ENCODE peak calls at places on chromosomes 3 and 15, in seven cellular contexts. V is non-pigmented ciliary epithelial cell, N is iris pigment epithelial cell, X is PC-9, U is immature natural killer cell, O is foreskin fibroblast, Q is HEK293T. K is an unnamed sample.

GRCh38 chr3:171156455-171157005 is 130.0 kb upstream of the SLC2A2 start:
- DNase-seq in V (no peak), N (peak; percentile 52), X (peak; percentile 84), U (no peak), O (no peak), Q (no peak), K (no peak)

GRCh38 chr15:54354341-54354740 is 376.1 kb downstream of the UNC13C start:
- DNase-seq in V (no peak), N (no peak), X (no peak), U (no peak), O (no peak), Q (no peak), K (no peak)

GRCh38 chr3:128967748-128968147 is 26.1 kb downstream of the CFAP92 start:
- DNase-seq in V (no peak), N (no peak), X (no peak), U (no peak), O (no peak), Q (no peak), K (no peak)

GRCh38 chr3:179321585-179322322 is 1.1 kb upstream of the ZNF639 start:
- DNase-seq in V (no peak), N (peak; percentile 64), X (peak; percentile 32), U (no peak), O (peak; percentile 84), Q (peak; percentile 11), K (no peak)

GRCh38 chr15:47514251-47514652 is 203.1 kb upstream of the SEMA6D start:
- DNase-seq in V (peak; percentile 35), N (peak; percentile 72), X (no peak), U (no peak), O (peak; percentile 73), Q (no peak), K (no peak)

GRCh38 chr3:47001731-47002489 is 22.4 kb downstream of the NBEAL2 start:
- DNase-seq in V (no peak), N (no peak), X (no peak), U (no peak), O (no peak), Q (no peak), K (no peak)

GRCh38 chr3:61425356-61425755 is 136.0 kb upstream of the PTPRG start:
- DNase-seq in V (no peak), N (peak; percentile 3), X (no peak), U (no peak), O (no peak), Q (no peak), K (no peak)

GRCh38 chr3:159126261-159127020 is 324.6 kb downstream of the MFSD1 start:
- DNase-seq in V (peak; percentile 30), N (peak; percentile 73), X (no peak), U (no peak), O (peak; percentile 54), Q (no peak), K (no peak)

GRCh38 chr15:65646486-65646885 is 24.7 kb downstream of the SLC24A1 start:
- DNase-seq in V (peak; percentile 20), N (peak; percentile 71), X (no peak), U (no peak), O (peak; percentile 72), Q (no peak), K (no peak)

GRCh38 chr15:71792521-71792920 is 17.8 kb upstream of the NR2E3 start:
- DNase-seq in V (no peak), N (peak; percentile 59), X (peak; percentile 48), U (no peak), O (peak; percentile 87), Q (no peak), K (no peak)

GRCh38 chr3:106794442-106794841 is 582.8 kb upstream of the CCDC54 start:
- DNase-seq in V (no peak), N (no peak), X (no peak), U (no peak), O (no peak), Q (no peak), K (no peak)

GRCh38 chr3:126389112-126389791 is 5.5 kb upstream of the CFAP100 start:
- DNase-seq in V (peak; percentile 4), N (peak; percentile 77), X (peak; percentile 89), U (peak; percentile 10), O (peak; percentile 93), Q (peak; percentile 85), K (peak; percentile 90)

GRCh38 chr3:144942093-144942492 is 970.5 kb downstream of the DIPK2A start:
- DNase-seq in V (no peak), N (peak; percentile 58), X (no peak), U (no peak), O (peak; percentile 46), Q (no peak), K (no peak)

GRCh38 chr3:13161771-13162535 is 88.7 kb upstream of the IQSEC1 start:
- DNase-seq in V (no peak), N (no peak), X (no peak), U (no peak), O (no peak), Q (no peak), K (no peak)

GRCh38 chr15:96893159-96893906 is 562.8 kb downstream of the NR2F2 start:
- DNase-seq in V (no peak), N (peak; percentile 24), X (no peak), U (no peak), O (no peak), Q (peak; percentile 57), K (no peak)

GRCh38 chr3:46860381-46861292 is 2.6 kb downstream of the MYL3 start:
- DNase-seq in V (no peak), N (no peak), X (no peak), U (no peak), O (no peak), Q (no peak), K (no peak)

GRCh38 chr3:142106536-142106935 is 42.8 kb downstream of the TFDP2 start:
- DNase-seq in V (no peak), N (no peak), X (no peak), U (no peak), O (no peak), Q (no peak), K (no peak)

GRCh38 chr15:55991841-55992768 is 1.3 kb downstream of the NEDD4 start:
- DNase-seq in V (no peak), N (peak; percentile 26), X (no peak), U (no peak), O (no peak), Q (no peak), K (no peak)

GRCh38 chr3:78123058-78123457 is 1083.2 kb downstream of the ROBO2 start:
- DNase-seq in V (no peak), N (no peak), X (no peak), U (no peak), O (no peak), Q (no peak), K (no peak)

GRCh38 chr3:193897288-193897687 is 238.7 kb upstream of the HES1 start:
- DNase-seq in V (no peak), N (no peak), X (no peak), U (no peak), O (no peak), Q (no peak), K (no peak)

GRCh38 chr15:77633913-77634265 is 1.2 kb upstream of the LINGO1 start:
- DNase-seq in V (no peak), N (no peak), X (no peak), U (no peak), O (no peak), Q (no peak), K (no peak)

GRCh38 chr3:44065741-44066140 is 175.9 kb upstream of the TOPAZ1 start:
- DNase-seq in V (no peak), N (no peak), X (no peak), U (no peak), O (no peak), Q (no peak), K (no peak)

GRCh38 chr3:10322355-10322715 is 1.4 kb upstream of the SEC13 start:
- DNase-seq in V (no peak), N (no peak), X (peak; percentile 14), U (no peak), O (no peak), Q (peak; percentile 44), K (no peak)

GRCh38 chr3:129398803-129399144 is 29.7 kb downstream of the EFCAB12 start:
- DNase-seq in V (no peak), N (peak; percentile 37), X (no peak), U (peak; percentile 9), O (peak; percentile 47), Q (peak; percentile 41), K (no peak)

GRCh38 chr3:48400824-48401433 is 28.9 kb downstream of the FBXW12 start:
- DNase-seq in V (no peak), N (peak; percentile 36), X (peak; percentile 60), U (peak; percentile 68), O (peak; percentile 73), Q (peak; percentile 80), K (peak; percentile 27)

GRCh38 chr3:128081226-128081625 is 29.0 kb downstream of the SEC61A1 start:
- DNase-seq in V (no peak), N (no peak), X (no peak), U (no peak), O (no peak), Q (no peak), K (no peak)

GRCh38 chr3:154310840-154311239 is 13.4 kb downstream of the DHX36 start:
- DNase-seq in V (no peak), N (peak; percentile 86), X (no peak), U (no peak), O (peak; percentile 35), Q (no peak), K (no peak)

GRCh38 chr15:60074181-60074885 is 70.2 kb downstream of the FOXB1 start:
- DNase-seq in V (no peak), N (peak; percentile 20), X (no peak), U (no peak), O (peak; percentile 62), Q (peak; percentile 38), K (no peak)

GRCh38 chr15:69298697-69299441 is at the start of gene PAQR5:
- DNase-seq in V (no peak), N (no peak), X (peak; percentile 54), U (peak; percentile 37), O (peak; percentile 70), Q (peak; percentile 83), K (no peak)

GRCh38 chr15:100602822-100603393 is 519 bp downstream of the ASB7 start:
- DNase-seq in V (no peak), N (peak; percentile 58), X (no peak), U (peak; percentile 41), O (peak; percentile 30), Q (peak; percentile 26), K (no peak)

GRCh38 chr3:160755776-160756304 is at the start of gene PPM1L:
- DNase-seq in V (no peak), N (peak; percentile 32), X (peak; percentile 64), U (no peak), O (peak; percentile 71), Q (peak; percentile 49), K (peak; percentile 64)

GRCh38 chr15:99253381-99254090 is 2.3 kb downstream of the LRRC28 start:
- DNase-seq in V (no peak), N (peak; percentile 68), X (no peak), U (no peak), O (peak; percentile 63), Q (no peak), K (no peak)

GRCh38 chr3:454986-455385 is 258.4 kb downstream of the CHL1 start:
- DNase-seq in V (no peak), N (no peak), X (no peak), U (no peak), O (no peak), Q (no peak), K (no peak)

GRCh38 chr3:186270711-186271110 is 91.3 kb downstream of the DGKG start:
- DNase-seq in V (no peak), N (no peak), X (no peak), U (no peak), O (no peak), Q (no peak), K (no peak)

GRCh38 chr3:64144241-64144900 is 80.9 kb downstream of the PRICKLE2 start:
- DNase-seq in V (no peak), N (no peak), X (no peak), U (no peak), O (no peak), Q (no peak), K (no peak)

K was measured in nucleus accumbens.